ENCODE peak calls at places on chromosomes 6 and 20, in five cellular contexts. C is hepatocyte, W is brain microvascular endothelial cell, N is esophagus squamous epithelium, J is HCT116. B is an unnamed sample.

GRCh38 chr6:42523158-42523814 is 40.5 kb upstream of the UBR2 start:
- DNase-seq in N (no peak), J (no peak), C (no peak), W (peak), B (no peak)

GRCh38 chr6:117547688-117548621 is 54.4 kb downstream of the GOPC start:
- DNase-seq in C (no peak), J (no peak), W (peak), N (no peak), B (no peak)

GRCh38 chr6:45378324-45378926 is 691 bp upstream of the SUPT3H start:
- DNase-seq in J (no peak), W (no peak), N (no peak), C (no peak), B (no peak)

GRCh38 chr6:22332726-22333125 is 35.9 kb upstream of the PRL start:
- DNase-seq in N (no peak), C (no peak), J (no peak), W (no peak), B (no peak)

GRCh38 chr6:157912326-157912725 is 69.3 kb upstream of the SYNJ2 start:
- DNase-seq in C (peak), N (no peak), J (no peak), W (peak), B (no peak)

GRCh38 chr6:33147807-33148666 is 44.2 kb downstream of the COL11A2 start:
- DNase-seq in W (peak), C (peak), J (peak), N (no peak), B (no peak)

GRCh38 chr6:26097268-26097875 is 10.1 kb downstream of the HFE start:
- DNase-seq in J (peak), W (peak), N (no peak), C (peak), B (peak)

GRCh38 chr6:87116922-87117321 is 22.0 kb upstream of the CGA start:
- DNase-seq in C (no peak), N (no peak), J (no peak), W (no peak), B (no peak)

GRCh38 chr6:29516108-29516507 is 28.4 kb upstream of the MAS1L start:
- DNase-seq in W (peak), J (peak), C (no peak), N (no peak), B (no peak)

GRCh38 chr6:165837948-165838745 is 175.1 kb upstream of the PDE10A start:
- DNase-seq in W (no peak), C (no peak), N (no peak), J (no peak), B (no peak)

GRCh38 chr6:33962186-33962585 is 158.4 kb upstream of the MLN start:
- DNase-seq in C (no peak), N (no peak), W (no peak), J (no peak), B (no peak)

GRCh38 chr6:37779902-37780628 is 39.5 kb upstream of the ZFAND3 start:
- DNase-seq in J (no peak), C (no peak), W (no peak), N (no peak), B (no peak)

GRCh38 chr6:70222350-70222749 is 80.5 kb downstream of the COL9A1 start:
- DNase-seq in W (no peak), N (no peak), C (no peak), J (no peak), B (no peak)

GRCh38 chr20:52426856-52427255 is 235.3 kb upstream of the ZFP64 start:
- DNase-seq in W (no peak), N (no peak), C (no peak), J (no peak), B (no peak)

GRCh38 chr6:48183816-48184215 is 72.8 kb upstream of the PTCHD4 start:
- DNase-seq in J (no peak), N (no peak), W (no peak), C (no peak), B (no peak)

GRCh38 chr6:95742895-95743294 is 165.6 kb downstream of the MANEA start:
- DNase-seq in W (no peak), C (no peak), J (no peak), N (no peak), B (no peak)

GRCh38 chr6:81909981-81910910 is 157.8 kb upstream of the TENT5A start:
- DNase-seq in J (no peak), C (no peak), N (no peak), W (no peak), B (no peak)

GRCh38 chr20:61476956-61477355 is 224.9 kb downstream of the CDH4 start:
- DNase-seq in J (no peak), W (no peak), N (no peak), C (no peak), B (no peak)

GRCh38 chr6:105810105-105810921 is 275.8 kb upstream of the PRDM1 start:
- DNase-seq in W (peak), C (peak), J (peak), N (no peak), B (no peak)

GRCh38 chr6:46175446-46175845 is 4.7 kb upstream of the ENPP5 start:
- DNase-seq in W (no peak), C (no peak), N (no peak), J (no peak), B (no peak)

GRCh38 chr6:13695217-13695616 is 16.4 kb downstream of the RANBP9 start:
- DNase-seq in C (no peak), J (no peak), N (no peak), W (no peak), B (no peak)

GRCh38 chr20:22652685-22653568 is 68.6 kb upstream of the FOXA2 start:
- DNase-seq in J (no peak), C (peak), N (no peak), W (no peak), B (no peak)

GRCh38 chr20:51525241-51526104 is 17.0 kb downstream of the NFATC2 start:
- DNase-seq in C (no peak), W (no peak), J (no peak), N (no peak), B (no peak)

GRCh38 chr6:27867051-27867940 is 44.9 kb downstream of the OR2B2 start:
- DNase-seq in C (peak), N (no peak), W (peak), J (no peak), B (no peak)

GRCh38 chr6:21885532-21886089 is 292.1 kb downstream of the SOX4 start:
- DNase-seq in N (no peak), C (peak), W (peak), J (no peak), B (no peak)

GRCh38 chr6:110534731-110535164 is 58.3 kb upstream of the SLC22A16 start:
- DNase-seq in C (no peak), N (no peak), J (no peak), W (peak), B (peak)

GRCh38 chr6:18212231-18212630 is 52.1 kb downstream of the DEK start:
- DNase-seq in N (no peak), J (no peak), W (no peak), C (no peak), B (no peak)

GRCh38 chr20:61584851-61585250 is 332.8 kb downstream of the CDH4 start:
- DNase-seq in J (no peak), N (no peak), C (no peak), W (no peak), B (no peak)

GRCh38 chr20:50789968-50790650 is 4.8 kb upstream of the BCAS4 start:
- DNase-seq in N (no peak), J (no peak), C (no peak), W (no peak), B (no peak)

GRCh38 chr20:7856756-7857155 is 83.5 kb downstream of the HAO1 start:
- DNase-seq in N (no peak), W (no peak), C (no peak), J (no peak), B (no peak)

GRCh38 chr6:166168616-166169548 is 1.2 kb upstream of the TBXT start:
- DNase-seq in J (no peak), N (no peak), C (no peak), W (no peak), B (no peak)

GRCh38 chr6:12635813-12636212 is 80.8 kb upstream of the PHACTR1 start:
- DNase-seq in N (no peak), W (no peak), J (no peak), C (no peak), B (no peak)

GRCh38 chr20:37530696-37531095 is 3.0 kb upstream of the BLCAP start:
- DNase-seq in C (no peak), J (no peak), N (no peak), W (no peak), B (no peak)

GRCh38 chr20:37527638-37528441 is at the start of gene BLCAP:
- DNase-seq in C (peak), J (peak), N (peak), W (peak), B (peak)

GRCh38 chr20:37528442-37529213 is 952 bp upstream of the BLCAP start:
- DNase-seq in C (no peak), J (no peak), N (no peak), W (no peak), B (no peak)

GRCh38 chr20:37529968-37530600 is 2.4 kb upstream of the BLCAP start:
- DNase-seq in C (no peak), W (no peak), N (no peak), J (no peak), B (no peak)

GRCh38 chr20:37529214-37529967 is 1.7 kb upstream of the BLCAP start:
- DNase-seq in C (no peak), W (no peak), N (no peak), J (no peak), B (no peak)
- H3K4me3 ChIP-seq in C (no peak), W (no peak), N (no peak), J (peak), B (no peak)

DNA sequence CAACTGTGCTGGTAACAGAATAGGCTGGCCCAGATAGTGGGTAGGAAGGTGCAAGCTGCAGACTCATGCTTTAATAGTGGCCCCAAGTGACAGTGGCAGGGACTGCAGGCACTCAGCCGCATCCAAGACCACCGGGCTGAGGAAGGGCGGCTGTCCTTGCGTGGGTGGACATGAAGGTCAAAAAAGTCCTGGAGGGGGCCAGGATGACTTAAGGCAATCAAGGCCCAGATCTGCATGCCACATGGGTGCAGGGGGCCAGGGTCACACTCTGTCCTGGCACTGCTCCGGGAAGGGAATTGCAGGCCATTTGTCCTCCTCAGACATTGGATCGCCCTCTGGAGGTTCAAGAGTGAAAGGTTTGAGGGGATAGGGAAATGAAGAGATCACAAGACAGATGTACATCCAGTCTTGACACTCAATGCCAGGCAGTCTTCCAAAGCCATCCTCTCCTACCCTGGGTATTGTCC is 10.4 kb upstream of the VNN2 start:
- DNase-seq in C (peak), W (no peak), N (no peak), J (peak), B (no peak)
- TF ChIP-seq CTCF in C (peak), W (peak), N (no peak), J (peak), B (peak)

DNA sequence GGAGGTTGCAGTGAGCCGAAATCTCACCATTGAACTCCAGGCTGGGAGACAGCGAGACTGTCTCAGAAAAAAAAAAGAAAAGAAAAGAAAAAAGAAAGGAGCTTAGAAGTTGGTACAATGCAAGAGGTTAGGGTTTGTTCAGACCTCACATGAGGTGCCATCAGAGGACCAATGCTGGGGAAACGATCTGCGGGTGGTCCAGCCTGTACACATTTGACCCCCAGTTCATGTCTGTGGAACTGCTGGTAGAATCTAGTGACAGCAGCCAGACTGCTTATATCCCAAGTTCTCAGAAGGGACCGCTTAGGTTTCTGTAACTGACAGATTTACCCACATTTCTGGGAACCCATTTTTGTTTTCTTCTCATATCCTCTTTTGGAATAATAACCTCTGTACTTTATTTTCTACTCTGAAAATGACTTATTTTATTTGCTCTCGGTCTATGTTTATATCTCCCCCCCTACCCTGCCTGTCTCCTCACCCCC is 4.7 kb downstream of the PPP1R18 start:
- DNase-seq in C (no peak), J (no peak), N (no peak), W (no peak), B (no peak)
- H3K4me3 ChIP-seq in C (no peak), J (no peak), N (peak), W (peak), B (no peak)

GRCh38 chr20:952196-952795 is 36.2 kb upstream of the ANGPT4 start:
- DNase-seq in C (no peak), W (no peak), J (no peak), N (no peak), B (no peak)

GRCh38 chr20:955656-956055 is 39.5 kb upstream of the ANGPT4 start:
- DNase-seq in N (no peak), J (no peak), W (no peak), C (no peak), B (no peak)

GRCh38 chr20:955111-955510 is 39.0 kb upstream of the ANGPT4 start:
- DNase-seq in J (no peak), N (no peak), C (no peak), W (no peak), B (no peak)

GRCh38 chr20:951384-952169 is 35.4 kb upstream of the ANGPT4 start:
- DNase-seq in J (no peak), W (no peak), N (no peak), C (no peak), B (no peak)

DNA sequence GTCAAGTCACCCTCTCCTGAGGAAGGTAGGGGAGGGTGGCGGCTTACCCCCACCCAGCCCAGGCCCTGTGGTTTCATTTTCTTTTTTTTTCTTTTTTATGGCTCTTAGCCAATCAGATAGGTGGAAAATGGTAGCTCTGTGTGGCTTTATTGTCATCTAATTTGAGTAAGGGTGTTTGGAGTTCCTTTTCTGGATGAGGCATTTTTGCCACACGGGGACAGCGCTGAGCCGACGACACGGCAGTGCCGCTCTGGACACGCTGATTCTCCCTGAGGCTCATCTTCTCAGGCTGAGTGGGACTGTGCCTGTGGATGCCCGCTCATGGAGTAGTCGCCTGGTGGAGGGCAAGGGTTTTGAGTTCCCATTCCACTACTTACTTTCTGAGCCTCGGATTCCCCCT is 37.6 kb upstream of the ANGPT4 start:
- DNase-seq in W (no peak), C (no peak), N (no peak), J (peak), B (no peak)
- TF ChIP-seq CTCF in W (peak), C (peak), N (no peak), J (peak), B (peak)

GRCh38 chr20:35662541-35662940 is 2.2 kb downstream of the CPNE1 start:
- DNase-seq in C (no peak), N (no peak), J (no peak), W (no peak), B (no peak)
- H3K4me3 ChIP-seq in C (peak), N (peak), J (peak), W (peak), B (peak)

DNA sequence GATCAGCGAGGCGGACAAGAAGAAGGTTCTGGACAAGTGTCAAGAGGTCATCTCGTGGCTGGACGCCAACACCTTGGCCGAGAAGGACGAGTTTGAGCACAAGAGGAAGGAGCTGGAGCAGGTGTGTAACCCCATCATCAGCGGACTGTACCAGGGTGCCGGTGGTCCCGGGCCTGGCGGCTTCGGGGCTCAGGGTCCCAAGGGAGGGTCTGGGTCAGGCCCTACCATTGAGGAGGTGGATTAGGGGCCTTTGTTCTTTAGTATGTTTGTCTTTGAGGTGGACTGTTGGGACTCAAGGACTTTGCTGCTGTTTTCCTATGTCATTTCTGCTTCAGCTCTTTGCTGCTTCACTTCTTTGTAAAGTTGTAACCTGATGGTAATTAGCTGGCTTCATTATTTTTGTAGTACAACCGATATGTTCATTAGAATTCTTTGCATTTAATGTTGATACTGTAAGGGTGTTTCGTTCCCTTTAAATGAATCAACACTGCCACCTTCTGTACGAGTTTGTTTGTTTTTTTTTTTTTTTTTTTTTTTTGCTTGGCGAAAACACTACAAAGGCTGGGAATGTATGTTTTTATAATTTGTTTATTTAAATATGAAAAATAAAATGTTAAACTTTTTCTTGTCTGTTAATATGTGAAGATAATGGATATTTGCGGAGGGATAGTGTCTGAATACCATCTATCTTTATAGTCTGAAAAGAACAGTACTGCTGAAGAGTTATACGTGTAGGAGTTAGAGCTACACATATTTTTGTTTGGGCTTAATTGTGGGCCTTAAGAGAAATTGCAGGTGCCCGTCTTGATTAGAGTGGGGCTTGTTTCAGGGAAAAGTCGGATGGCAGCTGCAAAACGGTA is 2.3 kb downstream of the HSPA1B start:
- DNase-seq in C (peak), J (no peak), W (no peak), N (no peak), B (no peak)
- TF ChIP-seq CTCF in C (peak), J (peak), W (no peak), N (no peak), B (peak)

GRCh38 chr20:58150772-58151171 is 77.7 kb downstream of the ANKRD60 start:
- DNase-seq in W (no peak), J (no peak), N (no peak), C (peak), B (no peak)

GRCh38 chr20:58149412-58150091 is 78.9 kb downstream of the ANKRD60 start:
- DNase-seq in C (no peak), N (no peak), W (no peak), J (no peak), B (no peak)

GRCh38 chr20:58147628-58148370 is 80.7 kb downstream of the ANKRD60 start:
- DNase-seq in W (no peak), N (no peak), J (no peak), C (no peak), B (no peak)

GRCh38 chr20:58146761-58147160 is 81.7 kb downstream of the ANKRD60 start:
- DNase-seq in C (no peak), J (no peak), N (no peak), W (no peak), B (no peak)

DNA sequence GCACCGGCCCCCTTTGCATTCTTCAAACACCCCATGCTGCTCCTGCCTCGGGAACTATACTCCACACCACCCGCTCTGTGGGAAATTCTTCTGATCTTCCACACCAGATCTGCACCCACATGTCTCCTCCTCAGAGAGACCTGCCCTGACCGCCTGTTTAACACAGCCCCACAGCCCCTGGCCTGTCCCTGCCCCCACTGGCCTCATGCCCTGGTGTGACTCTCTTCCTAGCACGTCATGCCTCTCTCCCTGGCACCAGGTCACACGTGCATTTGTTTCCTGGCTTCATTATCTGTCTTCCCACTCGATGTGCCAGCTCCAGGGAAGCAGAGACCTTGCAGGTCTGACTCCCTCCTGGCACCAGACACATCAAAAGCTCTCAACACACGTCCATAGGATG is 79.6 kb downstream of the ANKRD60 start:
- DNase-seq in C (no peak), W (no peak), N (no peak), J (no peak), B (no peak)
- H3K4me3 ChIP-seq in C (no peak), W (no peak), N (no peak), J (no peak), B (no peak)

B was measured in LNCaP clone FGC.